ENCODE peak calls at places on chromosome 7, in ten cellular contexts. B is endothelial cell of umbilical vein; L is Caco-2; K is cardiac muscle cell; G is suprapubic skin; S is GM23338; D is CD8-positive, alpha-beta T cell; V is ovary; I is mammary epithelial cell; P is Peyer's patch. A is an unnamed sample.

GRCh38 chr7:117157121-117157870 is 165.6 kb downstream of the WNT2 start:
- DNase-seq in L (no peak), I (peak; percentile 60), G (no peak), D (no peak), B (peak; percentile 85), V (peak; percentile 54), K (peak; percentile 96), S (no peak), P (no peak), A (no peak)

GRCh38 chr7:36167403-36168050 is 14.5 kb downstream of the EEPD1 start:
- DNase-seq in B (no peak), D (no peak), G (no peak), L (no peak), S (no peak), I (no peak), V (no peak), K (no peak), P (no peak), A (no peak)

GRCh38 chr7:31850066-31850465 is 163.1 kb downstream of the PPP1R17 start:
- DNase-seq in K (no peak), G (no peak), P (no peak), I (no peak), D (no peak), B (no peak), S (no peak), V (no peak), L (no peak), A (no peak)

GRCh38 chr7:44320794-44321371 is 4.5 kb downstream of the CAMK2B start:
- DNase-seq in B (no peak), S (no peak), G (no peak), K (no peak), V (no peak), I (no peak), D (no peak), P (no peak), L (no peak), A (no peak)

GRCh38 chr7:157556339-157556944 is 219.6 kb downstream of the DNAJB6 start:
- DNase-seq in B (no peak), I (no peak), L (peak; percentile 9), K (no peak), D (no peak), V (no peak), P (no peak), S (no peak), G (no peak), A (no peak)

GRCh38 chr7:140435252-140435895 is 31.5 kb downstream of the RAB19 start:
- DNase-seq in S (peak; percentile 58), V (peak; percentile 41), B (no peak), I (no peak), P (no peak), L (no peak), K (peak; percentile 38), G (no peak), D (no peak), A (no peak)

GRCh38 chr7:40808409-40808942 is 673.7 kb downstream of the SUGCT start:
- DNase-seq in V (peak; percentile 47), G (no peak), P (no peak), L (no peak), I (peak; percentile 67), D (no peak), B (peak; percentile 19), K (peak; percentile 96), S (no peak), A (no peak)

GRCh38 chr7:28103984-28104628 is 76.5 kb downstream of the JAZF1 start:
- DNase-seq in K (peak; percentile 25), B (no peak), I (peak; percentile 19), S (no peak), L (peak; percentile 66), P (no peak), G (no peak), V (peak; percentile 59), D (no peak), A (peak; percentile 36)

DNA sequence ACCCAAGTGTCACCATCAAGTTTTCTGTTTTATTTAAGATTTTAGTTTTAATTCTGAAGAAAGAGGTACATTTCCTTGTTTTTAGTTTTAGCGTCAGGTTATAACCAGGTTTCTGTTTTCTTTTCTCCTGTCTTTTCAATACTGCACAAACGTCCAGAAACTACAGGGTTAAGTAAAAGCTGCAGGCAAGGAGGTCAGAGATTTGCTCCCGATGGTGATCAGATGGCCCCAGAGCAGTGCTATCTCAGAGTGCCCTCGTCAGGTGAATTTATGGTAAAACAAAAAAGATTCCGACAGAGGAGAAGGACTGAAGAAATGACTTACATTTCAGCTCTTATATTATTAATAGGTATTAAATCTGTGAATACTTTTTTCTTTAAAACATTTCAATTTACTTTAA is 128.2 kb downstream of the STRA8 start:
- DNase-seq in S (peak; percentile 53), B (no peak), D (no peak), P (no peak), V (no peak), K (no peak), I (no peak), L (no peak), G (no peak), A (no peak)
- TF ChIP-seq CTCF in S (peak; percentile 12), B (no peak), D (no peak), P (no peak), V (no peak), K (no peak), I (no peak), L (no peak), G (no peak), A (no peak)

GRCh38 chr7:80783177-80783687 is 135.6 kb downstream of the SEMA3C start:
- DNase-seq in P (no peak), L (no peak), S (no peak), D (no peak), V (no peak), B (no peak), I (no peak), G (no peak), K (no peak), A (no peak)

GRCh38 chr7:80781561-80781979 is 137.3 kb downstream of the SEMA3C start:
- DNase-seq in S (peak; percentile 13), K (peak; percentile 94), V (peak; percentile 57), P (no peak), G (no peak), D (no peak), B (peak; percentile 74), L (no peak), I (peak; percentile 70), A (peak; percentile 46)

GRCh38 chr7:80783688-80784327 is 135.0 kb downstream of the SEMA3C start:
- DNase-seq in S (no peak), V (no peak), K (no peak), D (no peak), G (no peak), L (no peak), I (no peak), P (no peak), B (no peak), A (no peak)

GRCh38 chr7:80781146-80781545 is 137.7 kb downstream of the SEMA3C start:
- DNase-seq in S (no peak), D (no peak), V (no peak), K (no peak), P (no peak), L (no peak), G (no peak), B (no peak), I (no peak), A (no peak)

DNA sequence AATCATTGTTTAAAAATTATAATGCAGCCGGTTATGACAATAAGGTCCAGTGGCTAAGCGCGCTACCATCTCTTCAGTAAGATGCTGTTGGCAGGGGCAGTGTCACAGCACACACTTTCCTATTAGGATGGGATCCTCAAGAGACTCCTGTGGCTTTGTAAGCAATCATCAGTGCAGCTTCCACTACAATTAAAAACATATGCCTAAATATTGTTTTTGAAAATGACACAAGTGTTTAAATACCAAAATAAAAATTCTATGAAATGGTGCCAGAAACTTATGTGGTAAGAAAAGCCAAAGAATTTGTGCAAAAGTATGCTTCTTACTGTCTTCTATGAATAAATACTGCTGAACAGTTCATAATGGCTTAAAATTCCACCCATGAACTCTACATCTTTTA is 132.9 kb downstream of the SEMA3C start:
- DNase-seq in S (no peak), I (no peak), L (no peak), P (no peak), K (no peak), V (no peak), D (no peak), G (no peak), B (no peak), A (no peak)
- H3K4me1 ChIP-seq in S (no peaks in the 10 kb centered on the region), I (peaks cover 33% of the 10 kb centered on the region), L (no peaks in the 10 kb centered on the region), P (no peaks in the 10 kb centered on the region), K (peaks cover 16% of the 10 kb centered on the region), V (peaks cover 6% of the 10 kb centered on the region), D (no peaks in the 10 kb centered on the region), G (peaks cover 22% of the 10 kb centered on the region), B (no peaks in the 10 kb centered on the region), A (peaks cover 9% of the 10 kb centered on the region)

DNA sequence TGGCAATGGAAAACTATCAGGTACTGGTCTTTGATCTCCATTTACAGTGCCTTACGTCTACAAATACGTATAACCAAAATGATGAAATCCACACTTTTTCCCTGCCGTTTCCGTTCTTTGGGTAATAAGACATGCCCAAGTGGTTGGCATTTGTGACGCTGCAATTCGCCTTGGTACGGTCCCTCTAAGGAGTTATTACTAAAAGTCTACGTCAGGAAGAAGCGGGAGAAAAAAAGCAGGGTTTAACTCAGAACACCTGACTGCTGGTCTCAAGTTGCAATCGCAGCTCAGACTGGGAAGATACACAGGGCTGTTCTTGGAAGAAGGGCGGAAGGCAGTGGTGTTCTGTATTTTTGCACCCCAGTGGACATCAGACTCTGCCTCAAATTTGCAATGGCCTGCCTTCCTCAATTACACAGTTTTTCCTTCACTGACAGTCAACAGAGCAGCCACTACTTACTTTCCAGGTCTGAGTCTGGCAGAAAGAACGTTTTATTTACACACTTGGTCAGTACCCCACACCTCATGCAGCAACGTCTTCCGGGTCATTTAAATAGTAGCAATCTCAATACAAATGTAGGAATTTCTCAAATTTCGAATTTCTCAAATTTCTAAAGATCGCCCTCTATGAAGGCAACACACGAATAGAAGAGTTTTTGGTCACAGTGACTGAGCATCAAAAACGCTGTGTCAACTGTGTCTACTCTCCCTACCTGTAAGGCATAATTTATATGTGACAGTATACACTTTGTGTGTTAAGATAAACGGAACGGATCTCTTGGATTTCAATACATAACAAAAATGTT is 2.1 kb downstream of the BAIAP2L1 start:
- DNase-seq in V (no peak), G (no peak), L (no peak), S (peak; percentile 19), D (no peak), K (no peak), I (no peak), P (no peak), B (no peak), A (no peak)
- TF ChIP-seq CTCF in V (no peak), G (no peak), L (no peak), S (no peak), D (no peak), K (no peak), I (no peak), P (no peak), B (no peak), A (no peak)

DNA sequence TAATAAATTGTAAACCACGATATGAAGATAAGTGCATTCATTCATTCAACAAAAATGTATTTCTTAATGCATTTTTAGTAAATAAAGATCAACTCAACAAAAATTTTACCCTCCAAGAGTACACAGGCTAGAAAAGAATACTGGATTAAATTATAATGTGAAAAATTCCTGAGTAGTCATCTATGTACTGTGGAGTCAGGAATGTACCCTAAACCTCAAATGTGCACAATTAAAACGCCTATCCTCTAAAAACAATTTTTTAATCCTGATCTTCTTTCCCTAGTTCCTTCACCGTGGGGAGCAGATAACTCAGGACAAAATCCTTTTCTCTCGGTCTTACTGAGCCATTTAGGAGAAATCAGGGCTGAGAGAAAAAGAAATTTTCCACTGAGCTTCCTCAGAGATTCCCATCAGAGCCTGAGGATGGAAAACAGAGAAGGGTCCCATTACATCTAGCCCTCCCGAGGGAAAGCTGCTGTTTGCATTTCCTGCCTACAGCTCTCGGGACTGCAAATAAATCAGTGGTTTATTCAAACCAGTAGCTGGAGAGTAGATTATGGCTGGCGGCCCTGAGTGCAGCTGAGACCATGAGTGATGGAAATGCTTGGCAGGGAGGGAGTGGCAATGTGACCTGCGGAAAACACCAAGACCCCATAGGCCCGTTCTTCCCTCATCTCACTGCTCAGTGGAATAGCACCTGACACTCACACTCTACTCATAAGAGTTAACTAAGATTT is 7.4 kb downstream of the TAS2R40 start:
- DNase-seq in V (no peak), S (peak; percentile 58), I (no peak), B (no peak), P (no peak), K (no peak), G (no peak), L (no peak), D (no peak), A (no peak)
- H3K4me1 ChIP-seq in V (no peaks in the 10 kb centered on the region), S (peaks cover 15% of the 10 kb centered on the region), I (no peaks in the 10 kb centered on the region), B (no peaks in the 10 kb centered on the region), P (no peaks in the 10 kb centered on the region), K (no peaks in the 10 kb centered on the region), G (no peaks in the 10 kb centered on the region), L (no peaks in the 10 kb centered on the region), D (no peaks in the 10 kb centered on the region), A (no peaks in the 10 kb centered on the region)